ENCODE peak calls at places on chromosomes 3 and 15, in ten cellular contexts. H, F, L, J, M, N, I, U, R and S are unnamed samples.
A peak's percentile ranks its signal among the peaks of the same experiment; 100 is the strongest.

GRCh38 chr3:187739125-187739560 is 6.1 kb downstream of the BCL6 start:
- DNase-seq in H (peak; percentile 44), F (no peak), L (no peak), J (peak; percentile 76), M (no peak), N (peak; percentile 74), I (no peak), U (peak; percentile 32), R (peak; percentile 63), S (no peak)

GRCh38 chr15:76393614-76394013 is 57.0 kb downstream of the ISL2 start:
- DNase-seq in H (no peak), F (no peak), L (no peak), J (no peak), M (no peak), N (no peak), I (no peak), U (no peak), R (no peak), S (no peak)

GRCh38 chr3:161139686-161140085 is 34.5 kb upstream of the B3GALNT1 start:
- DNase-seq in H (no peak), F (no peak), L (no peak), J (no peak), M (no peak), N (no peak), I (no peak), U (no peak), R (no peak), S (no peak)

GRCh38 chr15:27826411-27826810 is 272.7 kb downstream of the OCA2 start:
- DNase-seq in H (no peak), F (no peak), L (no peak), J (no peak), M (no peak), N (no peak), I (no peak), U (no peak), R (no peak), S (no peak)

GRCh38 chr3:139288266-139288821 is 55.5 kb upstream of the MRPS22 start:
- DNase-seq in H (peak; percentile 33), F (no peak), L (no peak), J (no peak), M (no peak), N (no peak), I (peak; percentile 76), U (no peak), R (peak; percentile 79), S (no peak)

GRCh38 chr3:57949779-57950618 is 58.2 kb upstream of the FLNB start:
- DNase-seq in H (peak; percentile 49), F (peak; percentile 70), L (peak; percentile 56), J (no peak), M (peak; percentile 22), N (no peak), I (peak; percentile 64), U (peak; percentile 30), R (peak; percentile 55), S (peak; percentile 53)

GRCh38 chr3:186901135-186901734 is 29.1 kb upstream of the ST6GAL1 start:
- DNase-seq in H (no peak), F (no peak), L (peak; percentile 4), J (no peak), M (peak; percentile 36), N (no peak), I (no peak), U (no peak), R (no peak), S (no peak)

GRCh38 chr15:57432141-57432701 is 55.9 kb downstream of the CGNL1 start:
- DNase-seq in H (peak; percentile 33), F (no peak), L (no peak), J (peak; percentile 61), M (no peak), N (no peak), I (no peak), U (no peak), R (peak; percentile 26), S (no peak)

GRCh38 chr3:65126527-65127440 is 439.0 kb upstream of the ADAMTS9 start:
- DNase-seq in H (no peak), F (no peak), L (no peak), J (no peak), M (no peak), N (no peak), I (no peak), U (no peak), R (no peak), S (no peak)

GRCh38 chr3:136584728-136585127 is 167.4 kb downstream of the STAG1 start:
- DNase-seq in H (no peak), F (no peak), L (no peak), J (no peak), M (no peak), N (no peak), I (no peak), U (no peak), R (no peak), S (no peak)

GRCh38 chr15:60389261-60390077 is 8.3 kb downstream of the ANXA2 start:
- DNase-seq in H (no peak), F (no peak), L (no peak), J (no peak), M (no peak), N (no peak), I (no peak), U (no peak), R (no peak), S (no peak)

GRCh38 chr3:30203301-30203700 is 403.1 kb upstream of the TGFBR2 start:
- DNase-seq in H (no peak), F (no peak), L (no peak), J (no peak), M (no peak), N (no peak), I (no peak), U (no peak), R (no peak), S (no peak)

GRCh38 chr15:61621146-61621545 is 392.0 kb upstream of the RORA start:
- DNase-seq in H (peak; percentile 63), F (no peak), L (peak; percentile 26), J (peak; percentile 57), M (no peak), N (no peak), I (peak; percentile 9), U (peak; percentile 11), R (peak; percentile 20), S (no peak)

GRCh38 chr3:124299831-124300230 is 307.9 kb upstream of the ROPN1 start:
- DNase-seq in H (no peak), F (no peak), L (no peak), J (no peak), M (no peak), N (no peak), I (no peak), U (no peak), R (no peak), S (no peak)

GRCh38 chr3:148930785-148931184 is 60.6 kb upstream of the GYG1 start:
- DNase-seq in H (no peak), F (no peak), L (no peak), J (no peak), M (no peak), N (no peak), I (no peak), U (no peak), R (no peak), S (peak; percentile 11)

GRCh38 chr15:64379216-64379960 is 1.9 kb downstream of the PCLAF start:
- DNase-seq in H (no peak), F (peak; percentile 28), L (no peak), J (no peak), M (no peak), N (no peak), I (no peak), U (peak; percentile 19), R (no peak), S (no peak)

GRCh38 chr3:79767194-79767952 is 425 bp downstream of the ROBO1 start:
- DNase-seq in H (peak; percentile 14), F (no peak), L (no peak), J (peak; percentile 54), M (no peak), N (no peak), I (no peak), U (no peak), R (no peak), S (no peak)

GRCh38 chr15:69398541-69398940 is 15.6 kb upstream of the KIF23 start:
- DNase-seq in H (no peak), F (no peak), L (no peak), J (no peak), M (no peak), N (no peak), I (no peak), U (no peak), R (no peak), S (peak; percentile 35)

GRCh38 chr3:116318370-116318769 is 126.9 kb downstream of the LSAMP start:
- DNase-seq in H (no peak), F (no peak), L (no peak), J (no peak), M (no peak), N (no peak), I (no peak), U (no peak), R (no peak), S (no peak)
- TF ChIP-seq POLR2A in H (no peak), F (no peak), L (no peak), J (no peak), M (no peak), N (no peak), I (no peak), U (no peak), R (no peak), S (no peak)

DNA sequence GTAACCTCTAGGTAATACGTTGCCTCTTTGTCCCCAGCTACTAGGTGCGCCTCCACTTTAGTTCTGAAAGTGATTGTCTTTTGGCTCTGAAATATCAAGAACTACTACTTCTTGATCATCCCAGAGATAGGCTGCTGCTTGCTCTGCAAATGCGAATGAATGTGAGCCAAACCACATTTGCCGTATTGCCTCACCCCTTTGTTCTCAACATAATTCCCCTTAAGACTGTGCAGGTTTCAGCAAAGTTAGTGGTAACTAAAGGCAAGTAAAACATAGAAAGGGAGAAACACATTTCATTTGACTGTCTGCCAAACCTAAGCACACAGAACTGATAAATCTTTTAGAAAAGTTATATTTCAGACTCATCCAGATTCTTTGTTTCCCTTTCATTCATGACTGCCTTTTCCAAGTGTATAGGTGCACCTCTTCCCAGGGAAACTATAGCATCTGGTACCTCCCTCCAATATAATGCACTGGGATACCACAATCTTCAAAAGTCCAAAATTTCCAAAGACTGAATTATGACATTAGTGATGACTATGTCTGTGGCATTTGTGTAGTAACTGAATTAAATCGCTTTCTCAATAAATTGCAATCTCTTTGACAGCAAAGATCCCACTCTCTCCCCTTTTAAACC is 720.6 kb upstream of the CBLB start:
- DNase-seq in H (no peak), F (no peak), L (no peak), J (no peak), M (no peak), N (no peak), I (no peak), U (no peak), R (no peak), S (no peak)
- TF ChIP-seq POLR2A in H (no peak), F (no peak), L (no peak), J (no peak), M (no peak), N (no peak), I (no peak), U (no peak), R (no peak), S (no peak)

GRCh38 chr3:47782538-47783308 is 1.0 kb upstream of the SMARCC1 start:
- DNase-seq in H (no peak), F (peak; percentile 46), L (no peak), J (no peak), M (no peak), N (no peak), I (no peak), U (peak; percentile 72), R (no peak), S (no peak)
- TF ChIP-seq POLR2A in H (no peak), F (no peak), L (no peak), J (no peak), M (no peak), N (no peak), I (no peak), U (no peak), R (no peak), S (no peak)

GRCh38 chr15:20340331-20340811 is 201.2 kb downstream of the GOLGA6L6 start:
- DNase-seq in H (peak; percentile 12), F (peak; percentile 86), L (peak; percentile 22), J (no peak), M (no peak), N (peak; percentile 62), I (no peak), U (no peak), R (peak; percentile 47), S (no peak)
- TF ChIP-seq POLR2A in H (no peak), F (no peak), L (no peak), J (no peak), M (no peak), N (no peak), I (no peak), U (no peak), R (no peak), S (no peak)